ENCODE peak calls at places on chromosomes 5 and 9, in ten cellular contexts. N is NCI-H446; W is iris pigment epithelial cell; T is HT-29; C is lower lobe of right lung; M is heart right ventricle; L is activated CD8-positive, alpha-beta T cell treated with anti-CD3 and anti-CD28 coated beads, Interleukin-2, amount 10 ng/mL, durations not matched to agents 7 days and 5 days; Y is nephron progenitor cell; R is Ammon's horn; G is fibroblast of gingiva. P is an unnamed sample.

GRCh38 chr5:36177715-36178556 is 26.0 kb downstream of the SKP2 start:
- DNase-seq in N (peak), W (peak), T (peak), C (no peak), M (no peak), L (no peak), Y (no peak), R (peak), G (peak), P (peak)

GRCh38 chr5:170782438-170782837 is 1.1 kb upstream of the GABRP start:
- DNase-seq in N (no peak), W (no peak), T (peak), C (no peak), M (no peak), L (no peak), Y (no peak), R (no peak), G (no peak), P (peak)

GRCh38 chr9:114656301-114656700 is 1.3 kb downstream of the TEX53 start:
- DNase-seq in N (no peak), W (no peak), T (no peak), C (no peak), M (no peak), L (no peak), Y (no peak), R (no peak), G (no peak), P (no peak)

GRCh38 chr9:28155671-28156070 is 582.4 kb upstream of the C9orf72 start:
- DNase-seq in N (no peak), W (no peak), T (no peak), C (no peak), M (no peak), L (no peak), Y (no peak), R (no peak), G (no peak), P (no peak)

GRCh38 chr5:135511858-135512257 is 23.9 kb downstream of the NEUROG1 start:
- DNase-seq in N (no peak), W (no peak), T (no peak), C (no peak), M (no peak), L (no peak), Y (no peak), R (no peak), G (no peak), P (no peak)

GRCh38 chr5:132812949-132813598 is at the start of gene SOWAHA:
- DNase-seq in N (no peak), W (no peak), T (no peak), C (no peak), M (no peak), L (no peak), Y (peak), R (peak), G (no peak), P (no peak)

GRCh38 chr5:100479079-100479688 is 56.0 kb upstream of the FAM174A start:
- DNase-seq in N (no peak), W (peak), T (peak), C (no peak), M (no peak), L (no peak), Y (no peak), R (no peak), G (no peak), P (peak)

GRCh38 chr5:54257366-54258118 is 52.8 kb downstream of the ARL15 start:
- DNase-seq in N (no peak), W (no peak), T (no peak), C (no peak), M (no peak), L (no peak), Y (no peak), R (no peak), G (peak), P (no peak)

GRCh38 chr5:62115009-62115408 is 191.0 kb upstream of the KIF2A start:
- DNase-seq in N (no peak), W (no peak), T (no peak), C (no peak), M (no peak), L (no peak), Y (no peak), R (no peak), G (peak), P (no peak)

GRCh38 chr5:62948294-62948693 is 369.7 kb downstream of the LRRC70 start:
- DNase-seq in N (no peak), W (no peak), T (no peak), C (no peak), M (no peak), L (no peak), Y (no peak), R (no peak), G (no peak), P (no peak)

GRCh38 chr9:68458918-68459317 is 81.8 kb downstream of the TMEM252 start:
- DNase-seq in N (no peak), W (no peak), T (no peak), C (no peak), M (no peak), L (no peak), Y (no peak), R (no peak), G (no peak), P (no peak)

GRCh38 chr5:141883184-141883947 is 5.2 kb upstream of the PCDH1 start:
- DNase-seq in N (no peak), W (peak), T (no peak), C (peak), M (peak), L (peak), Y (peak), R (no peak), G (no peak), P (peak)

GRCh38 chr9:4380406-4380805 is 80.5 kb upstream of the GLIS3 start:
- DNase-seq in N (no peak), W (no peak), T (no peak), C (no peak), M (no peak), L (no peak), Y (no peak), R (no peak), G (no peak), P (no peak)

GRCh38 chr5:15752886-15753285 is 252.9 kb downstream of the FBXL7 start:
- DNase-seq in N (no peak), W (peak), T (no peak), C (no peak), M (peak), L (no peak), Y (peak), R (peak), G (no peak), P (peak)

GRCh38 chr9:68844623-68845612 is 139.9 kb downstream of the PIP5K1B start:
- DNase-seq in N (no peak), W (peak), T (peak), C (no peak), M (peak), L (peak), Y (peak), R (peak), G (no peak), P (peak)

GRCh38 chr9:12705738-12706391 is 12.7 kb downstream of the TYRP1 start:
- DNase-seq in N (no peak), W (no peak), T (peak), C (no peak), M (no peak), L (no peak), Y (no peak), R (no peak), G (no peak), P (no peak)